ENCODE peak calls at places on chromosomes 13 and 19, in eight cellular contexts. F is endodermal cell; Y is dorsolateral prefrontal cortex; I is CD4-positive, alpha-beta memory T cell; W is GM23248; V is heart right ventricle; X is cardiac muscle cell; M is tibial artery. K is an unnamed sample.

GRCh38 chr13:34344761-34345600 is 527.0 kb downstream of the RFC3 start:
- DNase-seq in F (no peak), Y (no peak), I (no peak), W (no peak), V (no peak), X (no peak), M (no peak), K (no peak)

GRCh38 chr19:34577531-34578101 is 96.1 kb downstream of the WTIP start:
- DNase-seq in F (peak), Y (no peak), I (no peak), W (peak), V (no peak), X (no peak), M (no peak), K (no peak)

GRCh38 chr13:85373322-85373721 is 425.9 kb downstream of the SLITRK6 start:
- DNase-seq in F (no peak), Y (no peak), I (no peak), W (no peak), V (no peak), X (no peak), M (no peak), K (no peak)

GRCh38 chr13:44908266-44908665 is 81.0 kb downstream of the NUFIP1 start:
- DNase-seq in F (no peak), Y (no peak), I (no peak), W (peak), V (no peak), X (no peak), M (no peak), K (no peak)

GRCh38 chr19:43555185-43555770 is 20.0 kb downstream of the XRCC1 start:
- DNase-seq in F (peak), Y (peak), I (peak), W (peak), V (peak), X (peak), M (peak), K (no peak)

GRCh38 chr13:73303858-73304257 is 245.1 kb downstream of the KLF5 start:
- DNase-seq in F (peak), Y (no peak), I (no peak), W (peak), V (no peak), X (no peak), M (no peak), K (peak)

GRCh38 chr19:17246681-17247425 is 1.1 kb upstream of the NR2F6 start:
- DNase-seq in F (no peak), Y (no peak), I (no peak), W (peak), V (peak), X (peak), M (no peak), K (no peak)

GRCh38 chr19:51735759-51736449 is 12.1 kb upstream of the HAS1 start:
- DNase-seq in F (no peak), Y (no peak), I (no peak), W (peak), V (peak), X (peak), M (peak), K (no peak)

GRCh38 chr13:23268441-23268840 is 87.7 kb downstream of the SGCG start:
- DNase-seq in F (no peak), Y (no peak), I (no peak), W (no peak), V (no peak), X (no peak), M (no peak), K (no peak)

GRCh38 chr13:48334534-48335127 is 31.1 kb downstream of the RB1 start:
- DNase-seq in F (no peak), Y (no peak), I (peak), W (peak), V (no peak), X (peak), M (no peak), K (no peak)

GRCh38 chr19:18851673-18852325 is 20.0 kb downstream of the UPF1 start:
- DNase-seq in F (no peak), Y (no peak), I (no peak), W (no peak), V (no peak), X (no peak), M (no peak), K (peak)

GRCh38 chr13:110915874-110916670 is 1.2 kb upstream of the ANKRD10 start:
- DNase-seq in F (no peak), Y (no peak), I (no peak), W (peak), V (no peak), X (peak), M (no peak), K (no peak)

GRCh38 chr19:12669272-12670158 is 2.9 kb downstream of the WDR83 start:
- DNase-seq in F (peak), Y (peak), I (peak), W (peak), V (peak), X (peak), M (peak), K (no peak)

GRCh38 chr13:34256236-34256635 is 438.3 kb downstream of the RFC3 start:
- DNase-seq in F (no peak), Y (no peak), I (no peak), W (no peak), V (no peak), X (no peak), M (no peak), K (no peak)

GRCh38 chr13:106513025-106513424 is 22.4 kb downstream of the EFNB2 start:
- DNase-seq in F (no peak), Y (no peak), I (no peak), W (peak), V (no peak), X (peak), M (no peak), K (no peak)

GRCh38 chr19:9823816-9824215 is 3.9 kb upstream of the UBL5 start:
- DNase-seq in F (no peak), Y (no peak), I (no peak), W (no peak), V (no peak), X (no peak), M (no peak), K (no peak)

GRCh38 chr13:109715902-109716301 is 70.5 kb downstream of the IRS2 start:
- DNase-seq in F (no peak), Y (no peak), I (no peak), W (peak), V (no peak), X (peak), M (peak), K (no peak)

GRCh38 chr13:44396963-44397580 is 23.4 kb downstream of the SERP2 start:
- DNase-seq in F (peak), Y (no peak), I (no peak), W (no peak), V (peak), X (peak), M (no peak), K (no peak)

GRCh38 chr13:58795715-58796114 is 1164.2 kb downstream of the PCDH17 start:
- DNase-seq in F (no peak), Y (no peak), I (no peak), W (no peak), V (no peak), X (no peak), M (no peak), K (no peak)

GRCh38 chr19:2529473-2529918 is 53.6 kb downstream of the GADD45B start:
- DNase-seq in F (no peak), Y (no peak), I (no peak), W (peak), V (no peak), X (peak), M (no peak), K (peak)

GRCh38 chr19:18339703-18340102 is 695 bp upstream of the PGPEP1 start:
- DNase-seq in F (peak), Y (no peak), I (no peak), W (peak), V (no peak), X (no peak), M (no peak), K (no peak)

GRCh38 chr13:94860981-94861407 is 148.6 kb upstream of the SOX21 start:
- DNase-seq in F (no peak), Y (no peak), I (no peak), W (peak), V (no peak), X (peak), M (peak), K (no peak)

GRCh38 chr19:39203372-39204341 is at the start of gene SYCN:
- DNase-seq in F (peak), Y (no peak), I (no peak), W (no peak), V (no peak), X (no peak), M (no peak), K (no peak)

GRCh38 chr19:29800086-29800825 is 11.5 kb upstream of the CCNE1 start:
- DNase-seq in F (no peak), Y (no peak), I (no peak), W (no peak), V (no peak), X (no peak), M (no peak), K (no peak)

GRCh38 chr13:76722782-76723181 is 163.4 kb downstream of the KCTD12 start:
- DNase-seq in F (no peak), Y (no peak), I (no peak), W (no peak), V (no peak), X (no peak), M (no peak), K (no peak)
- H3K27ac ChIP-seq in F (no peak), Y (peak), I (no peak), W (peak), V (no peak), X (no peak), M (peak), K (no peak)

GRCh38 chr19:45825263-45825605 is 10.1 kb upstream of the RSPH6A start:
- DNase-seq in F (no peak), Y (no peak), I (no peak), W (no peak), V (no peak), X (no peak), M (no peak), K (no peak)
- H3K27ac ChIP-seq in F (no peak), Y (no peak), I (no peak), W (no peak), V (no peak), X (peak), M (no peak), K (no peak)

GRCh38 chr19:47486900-47487299 is 2.9 kb upstream of the KPTN start:
- DNase-seq in F (no peak), Y (no peak), I (no peak), W (no peak), V (no peak), X (no peak), M (no peak), K (no peak)

GRCh38 chr19:47490031-47490430 is 6.0 kb upstream of the KPTN start:
- DNase-seq in F (no peak), Y (no peak), I (no peak), W (no peak), V (no peak), X (no peak), M (no peak), K (no peak)

GRCh38 chr19:47485210-47485609 is 1.2 kb upstream of the KPTN start:
- DNase-seq in F (no peak), Y (no peak), I (no peak), W (no peak), V (no peak), X (no peak), M (no peak), K (no peak)

GRCh38 chr19:47489072-47489914 is 5.3 kb upstream of the KPTN start:
- DNase-seq in F (no peak), Y (no peak), I (no peak), W (peak), V (no peak), X (no peak), M (no peak), K (no peak)

DNA sequence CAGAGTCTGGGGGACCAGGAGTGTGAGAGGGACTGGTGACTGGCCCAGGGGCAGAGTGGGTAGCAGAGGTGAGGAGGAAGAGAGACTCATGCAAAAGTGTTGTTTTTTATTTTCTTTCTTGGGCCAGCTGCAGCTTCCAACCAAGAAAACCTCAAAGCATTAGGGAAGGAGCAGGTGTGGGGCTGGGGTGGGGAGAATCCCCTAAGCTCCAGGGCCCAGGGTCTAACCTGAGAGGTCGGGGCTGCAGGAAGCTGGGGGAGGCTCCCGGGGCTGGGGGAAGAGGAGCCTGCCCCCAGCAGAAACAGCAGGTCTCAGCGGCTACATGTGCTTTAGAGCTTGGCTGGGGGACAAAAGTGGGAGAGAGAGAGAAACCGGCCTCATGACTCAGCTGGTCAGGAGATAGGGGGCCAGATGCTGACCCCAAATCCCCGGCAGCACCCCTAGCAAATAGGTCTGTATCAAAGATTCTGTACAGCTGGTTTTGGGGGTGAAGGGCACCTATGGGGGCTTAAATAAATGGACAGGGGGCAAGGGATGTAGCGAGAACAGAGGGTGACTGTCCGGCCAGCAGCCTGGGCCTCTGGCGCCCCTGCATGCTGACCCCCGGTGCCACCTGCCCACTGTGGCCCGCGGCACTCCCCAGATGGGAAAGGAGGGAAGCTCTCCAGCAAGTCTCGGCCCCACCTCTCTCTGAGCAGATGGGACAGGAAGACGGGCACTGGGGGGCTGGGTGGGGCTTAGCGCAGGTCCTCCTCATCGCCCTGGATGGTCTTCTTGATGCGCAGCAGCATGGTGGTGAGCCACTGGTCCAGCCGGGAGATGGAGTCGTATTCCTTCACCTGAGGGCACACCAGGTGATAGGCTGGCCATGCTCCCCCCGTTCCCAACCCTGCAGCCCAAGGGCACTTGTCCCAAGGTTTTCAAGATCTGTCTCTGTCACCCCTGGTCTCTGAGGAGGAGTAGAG is 3.8 kb upstream of the KPTN start:
- DNase-seq in F (no peak), Y (no peak), I (no peak), W (no peak), V (no peak), X (no peak), M (no peak), K (peak)
- H3K27ac ChIP-seq in F (no peak), Y (no peak), I (no peak), W (no peak), V (no peak), X (no peak), M (no peak), K (no peak)

DNA sequence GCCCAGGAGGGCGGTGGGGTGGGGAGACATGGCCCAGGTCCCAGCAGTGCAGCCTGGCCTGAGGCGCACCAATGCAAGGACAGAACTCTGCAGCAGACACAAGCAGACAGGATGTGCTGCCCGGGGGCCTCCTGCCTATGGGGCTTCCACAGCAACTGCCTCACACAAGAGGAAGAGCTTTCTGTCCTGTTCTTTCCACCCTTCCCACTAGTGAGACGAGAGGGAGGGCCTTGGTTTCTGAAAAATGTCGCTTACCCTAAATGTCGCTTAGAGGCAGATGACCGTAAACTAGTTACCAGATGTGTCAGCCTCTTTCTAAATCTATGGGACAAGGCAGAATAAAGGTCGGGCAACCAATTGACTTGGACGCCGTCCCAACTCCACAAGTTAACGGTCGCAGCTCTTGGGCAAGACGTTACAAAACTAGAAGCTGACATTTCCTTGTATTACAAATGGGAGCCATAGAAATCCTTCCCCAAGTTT is at the start of gene LAIR1:
- DNase-seq in F (no peak), Y (no peak), I (peak), W (no peak), V (no peak), X (peak), M (peak), K (no peak)
- H3K27ac ChIP-seq in F (no peak), Y (peak), I (peak), W (no peak), V (no peak), X (no peak), M (no peak), K (no peak)

GRCh38 chr19:56091751-56092546 is 29.1 kb downstream of the ZNF787 start:
- DNase-seq in F (peak), Y (no peak), I (peak), W (no peak), V (no peak), X (no peak), M (no peak), K (no peak)
- H3K27ac ChIP-seq in F (no peak), Y (peak), I (no peak), W (peak), V (peak), X (no peak), M (no peak), K (no peak)

GRCh38 chr19:11379857-11380350 is 4.2 kb downstream of the EPOR start:
- DNase-seq in F (no peak), Y (no peak), I (no peak), W (no peak), V (no peak), X (no peak), M (no peak), K (no peak)
- H3K27ac ChIP-seq in F (no peak), Y (peak), I (peak), W (no peak), V (no peak), X (no peak), M (peak), K (peak)

DNA sequence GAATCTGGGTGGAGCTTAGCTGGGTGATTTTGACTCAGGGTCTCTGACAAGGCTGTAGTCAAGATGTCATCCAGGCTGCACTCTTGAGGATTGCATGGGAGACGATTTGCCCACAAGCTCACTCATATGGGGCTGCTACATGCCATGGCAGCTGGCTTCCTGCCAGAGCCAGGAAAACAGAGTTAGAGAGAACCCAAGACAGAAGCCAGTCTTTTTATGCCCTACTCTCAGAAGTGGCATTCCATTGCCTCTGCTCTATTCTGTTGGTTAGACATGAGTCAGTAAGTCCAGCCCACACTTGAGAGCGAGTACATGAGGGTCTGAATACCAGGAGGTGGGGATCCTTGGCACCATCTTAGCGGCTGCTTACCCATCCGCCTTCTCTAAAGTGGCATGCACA is 9.5 kb downstream of the POLR1D start:
- DNase-seq in F (no peak), Y (no peak), I (no peak), W (no peak), V (no peak), X (no peak), M (no peak), K (no peak)
- H3K27ac ChIP-seq in F (no peak), Y (no peak), I (no peak), W (no peak), V (no peak), X (no peak), M (no peak), K (peak)

DNA sequence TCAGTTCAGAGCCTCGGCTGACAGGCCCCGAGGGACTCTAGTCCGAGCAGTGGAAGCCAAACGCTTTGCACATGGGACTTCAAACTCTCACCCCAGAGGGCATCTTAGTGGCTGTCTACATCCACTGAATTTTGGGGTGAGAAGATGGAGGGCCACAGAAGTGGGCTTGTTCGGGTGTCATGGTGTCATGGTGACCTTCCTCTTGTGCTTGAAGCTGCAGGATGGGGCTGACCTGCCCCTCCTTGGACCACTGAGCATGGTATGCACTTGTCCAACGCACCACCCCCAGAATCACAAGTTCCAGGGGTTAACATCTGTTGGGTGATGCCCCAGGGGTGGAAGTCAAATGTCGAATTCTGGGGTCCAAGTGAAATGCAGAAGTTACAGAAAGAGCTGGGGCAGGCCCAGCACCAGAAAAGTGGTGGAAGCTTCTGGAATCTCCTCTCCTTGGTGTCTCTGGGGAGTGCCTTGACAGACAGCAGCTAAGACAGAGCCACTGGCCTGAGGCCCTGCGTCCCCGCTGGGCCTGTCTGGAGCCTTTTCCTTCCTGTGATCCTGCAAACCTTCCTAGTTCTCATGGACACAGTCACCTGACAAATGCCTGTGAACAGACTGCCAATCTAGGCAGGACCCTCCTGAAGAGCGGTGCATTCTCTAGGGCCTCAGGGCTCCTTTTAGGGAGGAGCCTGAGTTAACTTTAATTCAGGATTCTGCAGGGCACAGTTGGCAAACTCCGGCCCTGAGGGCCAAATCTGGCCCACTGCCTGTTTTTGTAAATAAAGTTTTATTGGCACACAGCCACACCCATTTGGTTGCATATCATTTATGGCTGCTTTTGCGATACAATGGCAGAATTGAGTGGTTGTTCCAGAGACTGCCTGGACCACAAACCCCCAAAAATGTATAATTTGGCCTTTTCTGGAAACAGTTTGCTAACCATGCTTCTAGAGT is 65.1 kb upstream of the RANBP3 start:
- DNase-seq in F (no peak), Y (no peak), I (no peak), W (no peak), V (no peak), X (no peak), M (no peak), K (no peak)
- H3K27ac ChIP-seq in F (no peak), Y (no peak), I (no peak), W (no peak), V (no peak), X (no peak), M (no peak), K (no peak)

GRCh38 chr13:78161266-78161665 is 242.6 kb upstream of the EDNRB start:
- DNase-seq in F (no peak), Y (no peak), I (no peak), W (no peak), V (no peak), X (no peak), M (no peak), K (no peak)

DNA sequence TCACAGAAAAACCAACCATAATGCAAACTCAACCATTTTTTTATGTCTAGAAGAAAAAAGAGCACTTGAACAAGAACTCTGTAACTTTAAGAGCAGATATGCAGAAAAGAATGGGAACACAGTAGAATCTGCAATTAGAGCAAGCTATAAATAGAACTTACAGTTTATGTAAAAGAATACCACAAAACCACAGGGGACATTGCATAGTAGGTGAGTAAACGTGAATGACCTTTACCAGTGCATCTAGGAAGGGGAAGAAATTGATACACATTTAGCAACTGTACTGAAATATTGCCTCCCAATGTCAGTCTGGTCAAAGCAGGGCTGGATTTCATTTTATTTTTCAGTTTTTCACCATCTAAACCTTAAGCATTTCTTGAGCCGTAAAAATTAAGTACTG is 242.2 kb upstream of the EDNRB start:
- DNase-seq in F (no peak), Y (no peak), I (no peak), W (peak), V (no peak), X (peak), M (no peak), K (no peak)
- H3K27ac ChIP-seq in F (no peak), Y (no peak), I (no peak), W (no peak), V (no peak), X (no peak), M (no peak), K (no peak)

GRCh38 chr13:98960331-98961203 is 17.3 kb downstream of the DOCK9 start:
- DNase-seq in F (no peak), Y (no peak), I (no peak), W (no peak), V (no peak), X (peak), M (no peak), K (no peak)
- H3K27ac ChIP-seq in F (no peak), Y (peak), I (no peak), W (no peak), V (peak), X (peak), M (no peak), K (no peak)

K was measured in RWPE2.